ENCODE peak calls at places on chromosomes 5 and 9, in five cellular contexts. One of them, this sample, is unnamed.

GRCh38 chr5:174533127-174533453 is 191.3 kb upstream of the MSX2 start:
- DNase-seq in mucosa of descending colon: no peak
- DNase-seq in astrocyte of the spinal cord: no peak
- DNase-seq in cardiac fibroblast: no peak
- DNase-seq in astrocyte of the cerebellum: no peak
- DNase-seq in this sample: peak

GRCh38 chr5:96844476-96844990 is 31.8 kb upstream of the ERAP2 start:
- DNase-seq in mucosa of descending colon: no peak
- DNase-seq in astrocyte of the spinal cord: peak
- DNase-seq in cardiac fibroblast: no peak
- DNase-seq in astrocyte of the cerebellum: peak
- DNase-seq in this sample: peak

GRCh38 chr9:105344283-105344682 is 99.8 kb downstream of the SLC44A1 start:
- DNase-seq in mucosa of descending colon: no peak
- DNase-seq in astrocyte of the spinal cord: no peak
- DNase-seq in cardiac fibroblast: peak
- DNase-seq in astrocyte of the cerebellum: no peak
- DNase-seq in this sample: peak

GRCh38 chr5:171314728-171315385 is 5.8 kb downstream of the TLX3 start:
- DNase-seq in mucosa of descending colon: no peak
- DNase-seq in astrocyte of the spinal cord: peak
- DNase-seq in cardiac fibroblast: peak
- DNase-seq in astrocyte of the cerebellum: no peak
- DNase-seq in this sample: no peak

GRCh38 chr9:125632321-125633115 is 74.5 kb downstream of the MAPKAP1 start:
- DNase-seq in mucosa of descending colon: no peak
- DNase-seq in astrocyte of the spinal cord: no peak
- DNase-seq in cardiac fibroblast: no peak
- DNase-seq in astrocyte of the cerebellum: no peak
- DNase-seq in this sample: no peak

GRCh38 chr5:81337803-81338202 is 36.4 kb downstream of the ZCCHC9 start:
- DNase-seq in mucosa of descending colon: no peak
- DNase-seq in astrocyte of the spinal cord: no peak
- DNase-seq in cardiac fibroblast: no peak
- DNase-seq in astrocyte of the cerebellum: no peak
- DNase-seq in this sample: no peak

GRCh38 chr5:157994906-157995519 is 136.1 kb upstream of the CLINT1 start:
- DNase-seq in mucosa of descending colon: peak
- DNase-seq in astrocyte of the spinal cord: peak
- DNase-seq in cardiac fibroblast: peak
- DNase-seq in astrocyte of the cerebellum: peak
- DNase-seq in this sample: peak

GRCh38 chr5:175796536-175797499 is 74.6 kb upstream of the CPLX2 start:
- DNase-seq in mucosa of descending colon: peak
- DNase-seq in astrocyte of the spinal cord: peak
- DNase-seq in cardiac fibroblast: peak
- DNase-seq in astrocyte of the cerebellum: peak
- DNase-seq in this sample: peak

GRCh38 chr9:5843450-5844249 is 10.7 kb upstream of the ERMP1 start:
- DNase-seq in mucosa of descending colon: no peak
- DNase-seq in astrocyte of the spinal cord: peak
- DNase-seq in cardiac fibroblast: peak
- DNase-seq in astrocyte of the cerebellum: no peak
- DNase-seq in this sample: peak

GRCh38 chr9:3576358-3576757 is 50.6 kb upstream of the RFX3 start:
- DNase-seq in mucosa of descending colon: no peak
- DNase-seq in astrocyte of the spinal cord: no peak
- DNase-seq in cardiac fibroblast: peak
- DNase-seq in astrocyte of the cerebellum: no peak
- DNase-seq in this sample: no peak

GRCh38 chr9:3578786-3579185 is 53.0 kb upstream of the RFX3 start:
- DNase-seq in mucosa of descending colon: no peak
- DNase-seq in astrocyte of the spinal cord: peak
- DNase-seq in cardiac fibroblast: peak
- DNase-seq in astrocyte of the cerebellum: peak
- DNase-seq in this sample: peak
- H3K4me3 ChIP-seq in mucosa of descending colon: no peak
- H3K4me3 ChIP-seq in astrocyte of the spinal cord: no peak
- H3K4me3 ChIP-seq in cardiac fibroblast: no peak
- H3K4me3 ChIP-seq in astrocyte of the cerebellum: no peak
- H3K4me3 ChIP-seq in this sample: no peak

DNA sequence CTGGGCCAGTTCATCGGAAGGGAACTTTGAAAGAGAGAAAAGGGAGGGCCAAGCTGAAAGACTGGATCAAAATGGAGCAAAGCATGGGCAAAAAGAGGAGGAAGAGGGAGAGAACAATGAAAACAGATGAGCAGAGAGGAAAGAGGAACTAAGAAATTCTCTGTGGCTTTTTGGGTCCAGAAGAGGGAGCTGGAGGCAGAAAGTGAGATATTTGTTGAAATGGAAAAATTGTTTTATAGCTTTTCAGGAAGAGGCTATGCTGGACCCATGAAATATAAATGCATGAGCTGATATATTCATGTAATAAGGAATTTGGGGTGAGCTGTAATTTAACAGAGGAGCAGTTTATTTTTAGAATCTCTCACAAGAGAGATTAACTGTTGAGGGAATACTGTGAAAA is 457.3 kb downstream of the DMAC1 start:
- DNase-seq in mucosa of descending colon: no peak
- DNase-seq in astrocyte of the spinal cord: no peak
- DNase-seq in cardiac fibroblast: peak
- DNase-seq in astrocyte of the cerebellum: no peak
- DNase-seq in this sample: peak
- TF ChIP-seq CTCF in mucosa of descending colon: no peak
- TF ChIP-seq CTCF in astrocyte of the spinal cord: peak
- TF ChIP-seq CTCF in cardiac fibroblast: peak
- TF ChIP-seq CTCF in astrocyte of the cerebellum: peak
- TF ChIP-seq CTCF in this sample: peak

GRCh38 chr5:75331095-75332090 is 5.6 kb upstream of the HMGCR start:
- DNase-seq in mucosa of descending colon: no peak
- DNase-seq in astrocyte of the spinal cord: no peak
- DNase-seq in cardiac fibroblast: no peak
- DNase-seq in astrocyte of the cerebellum: no peak
- DNase-seq in this sample: no peak
- H3K4me3 ChIP-seq in mucosa of descending colon: no peak
- H3K4me3 ChIP-seq in astrocyte of the spinal cord: no peak
- H3K4me3 ChIP-seq in cardiac fibroblast: no peak
- H3K4me3 ChIP-seq in astrocyte of the cerebellum: no peak
- H3K4me3 ChIP-seq in this sample: no peak

GRCh38 chr5:173231996-173232498 is 3.0 kb downstream of the NKX2-5 start:
- DNase-seq in mucosa of descending colon: no peak
- DNase-seq in astrocyte of the spinal cord: no peak
- DNase-seq in cardiac fibroblast: no peak
- DNase-seq in astrocyte of the cerebellum: no peak
- DNase-seq in this sample: no peak

GRCh38 chr5:173233347-173234128 is 1.5 kb downstream of the NKX2-5 start:
- DNase-seq in mucosa of descending colon: no peak
- DNase-seq in astrocyte of the spinal cord: no peak
- DNase-seq in cardiac fibroblast: no peak
- DNase-seq in astrocyte of the cerebellum: no peak
- DNase-seq in this sample: no peak

GRCh38 chr5:173231381-173231766 is 3.6 kb downstream of the NKX2-5 start:
- DNase-seq in mucosa of descending colon: no peak
- DNase-seq in astrocyte of the spinal cord: no peak
- DNase-seq in cardiac fibroblast: no peak
- DNase-seq in astrocyte of the cerebellum: no peak
- DNase-seq in this sample: no peak

GRCh38 chr5:173234129-173234793 is 745 bp downstream of the NKX2-5 start:
- DNase-seq in mucosa of descending colon: no peak
- DNase-seq in astrocyte of the spinal cord: no peak
- DNase-seq in cardiac fibroblast: no peak
- DNase-seq in astrocyte of the cerebellum: no peak
- DNase-seq in this sample: no peak

DNA sequence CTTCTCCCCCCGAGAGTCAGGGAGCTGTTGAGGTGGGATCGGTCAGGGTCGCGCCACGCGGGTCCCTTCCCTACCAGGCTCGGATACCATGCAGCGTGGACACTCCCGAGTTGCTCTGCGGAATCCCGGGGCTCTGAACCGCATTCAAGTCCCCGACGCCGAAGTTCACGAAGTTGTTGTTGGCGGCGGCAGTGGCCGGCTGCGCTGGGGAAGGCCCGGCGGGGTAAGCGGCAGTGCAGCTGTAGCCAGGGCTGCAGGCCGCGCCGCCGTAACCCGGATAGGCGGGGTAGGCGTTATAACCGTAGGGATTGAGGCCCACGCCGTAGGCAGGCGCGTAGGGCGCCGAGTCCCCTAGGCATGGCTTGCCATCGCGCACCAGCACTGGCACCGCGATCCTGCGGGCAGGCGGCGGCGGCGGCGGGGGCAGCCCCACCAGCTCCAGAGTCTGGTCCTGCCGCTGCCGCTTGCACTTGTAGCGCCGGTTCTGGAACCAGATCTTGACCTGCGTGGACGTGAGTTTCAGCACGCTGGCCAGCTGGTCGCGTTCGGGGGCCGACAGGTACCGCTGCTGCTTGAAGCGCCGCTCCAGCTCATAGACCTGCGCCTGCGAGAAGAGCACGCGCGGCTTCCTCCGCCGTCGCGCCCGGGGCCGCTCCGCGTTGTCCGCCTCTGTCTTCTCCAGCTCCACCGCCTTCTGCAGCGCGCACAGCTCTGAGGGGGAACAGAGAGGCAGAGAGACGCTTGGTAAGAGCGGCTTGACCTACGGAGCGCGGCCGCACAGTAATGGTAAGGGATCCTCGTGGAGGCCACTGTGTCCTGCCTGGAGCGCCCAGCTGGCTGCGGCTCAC is 2.3 kb downstream of the NKX2-5 start:
- DNase-seq in mucosa of descending colon: no peak
- DNase-seq in astrocyte of the spinal cord: no peak
- DNase-seq in cardiac fibroblast: no peak
- DNase-seq in astrocyte of the cerebellum: no peak
- DNase-seq in this sample: no peak
- TF ChIP-seq CTCF in mucosa of descending colon: no peak
- TF ChIP-seq CTCF in astrocyte of the spinal cord: no peak
- TF ChIP-seq CTCF in cardiac fibroblast: no peak
- TF ChIP-seq CTCF in astrocyte of the cerebellum: no peak
- TF ChIP-seq CTCF in this sample: no peak

GRCh38 chr9:127927457-127928231 is 2.9 kb downstream of the PIP5KL1 start:
- DNase-seq in mucosa of descending colon: peak
- DNase-seq in astrocyte of the spinal cord: no peak
- DNase-seq in cardiac fibroblast: no peak
- DNase-seq in astrocyte of the cerebellum: no peak
- DNase-seq in this sample: no peak

GRCh38 chr9:127929044-127929979 is 1.3 kb downstream of the PIP5KL1 start:
- DNase-seq in mucosa of descending colon: no peak
- DNase-seq in astrocyte of the spinal cord: no peak
- DNase-seq in cardiac fibroblast: no peak
- DNase-seq in astrocyte of the cerebellum: no peak
- DNase-seq in this sample: no peak

GRCh38 chr9:127926961-127927456 is 3.6 kb downstream of the PIP5KL1 start:
- DNase-seq in mucosa of descending colon: no peak
- DNase-seq in astrocyte of the spinal cord: no peak
- DNase-seq in cardiac fibroblast: no peak
- DNase-seq in astrocyte of the cerebellum: no peak
- DNase-seq in this sample: no peak

GRCh38 chr9:127930298-127931091 is at the start of gene PIP5KL1:
- DNase-seq in mucosa of descending colon: peak
- DNase-seq in astrocyte of the spinal cord: peak
- DNase-seq in cardiac fibroblast: peak
- DNase-seq in astrocyte of the cerebellum: no peak
- DNase-seq in this sample: peak

DNA sequence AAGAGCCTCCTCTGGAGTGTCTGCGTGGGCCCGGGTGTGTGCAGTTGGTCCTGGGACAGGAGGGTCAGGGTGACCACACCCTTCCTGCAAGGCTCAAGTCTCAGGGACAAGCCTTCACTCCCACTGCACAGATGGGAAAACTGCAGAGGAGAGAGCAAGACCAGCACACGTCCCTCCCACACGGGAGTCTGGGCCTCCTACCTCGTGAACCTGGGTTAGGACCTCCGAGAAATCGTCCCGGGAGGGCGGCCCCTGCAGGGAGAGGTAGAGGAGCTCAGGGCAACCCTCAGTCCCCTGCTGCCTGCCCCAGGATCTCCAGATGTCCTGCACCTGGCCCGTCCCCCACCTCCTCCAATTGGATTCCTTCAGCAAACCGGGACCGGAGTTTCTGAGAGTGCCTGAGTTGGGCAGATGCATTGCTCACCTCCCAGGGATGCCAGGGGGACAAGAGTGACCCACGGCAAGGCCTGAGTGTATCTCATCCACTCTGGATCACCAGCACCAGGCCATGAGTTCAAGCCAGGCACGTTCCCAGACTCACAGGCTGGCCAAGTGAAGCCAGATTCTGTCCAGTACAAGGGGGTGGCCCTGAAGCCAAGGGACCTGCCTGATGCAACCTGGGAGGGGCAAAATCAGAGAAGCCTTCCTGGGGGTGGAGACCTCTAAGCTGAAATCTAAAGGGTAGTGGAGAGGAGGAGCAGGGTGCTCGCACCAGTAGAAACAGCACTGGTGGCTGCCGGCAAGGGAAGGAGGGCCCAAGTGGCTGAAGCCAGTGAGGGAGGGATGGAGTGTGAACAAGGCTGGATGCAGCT is 2.1 kb downstream of the PIP5KL1 start:
- DNase-seq in mucosa of descending colon: no peak
- DNase-seq in astrocyte of the spinal cord: no peak
- DNase-seq in cardiac fibroblast: no peak
- DNase-seq in astrocyte of the cerebellum: no peak
- DNase-seq in this sample: no peak
- H3K4me3 ChIP-seq in mucosa of descending colon: no peak
- H3K4me3 ChIP-seq in astrocyte of the spinal cord: no peak
- H3K4me3 ChIP-seq in cardiac fibroblast: no peak
- H3K4me3 ChIP-seq in astrocyte of the cerebellum: no peak
- H3K4me3 ChIP-seq in this sample: no peak

DNA sequence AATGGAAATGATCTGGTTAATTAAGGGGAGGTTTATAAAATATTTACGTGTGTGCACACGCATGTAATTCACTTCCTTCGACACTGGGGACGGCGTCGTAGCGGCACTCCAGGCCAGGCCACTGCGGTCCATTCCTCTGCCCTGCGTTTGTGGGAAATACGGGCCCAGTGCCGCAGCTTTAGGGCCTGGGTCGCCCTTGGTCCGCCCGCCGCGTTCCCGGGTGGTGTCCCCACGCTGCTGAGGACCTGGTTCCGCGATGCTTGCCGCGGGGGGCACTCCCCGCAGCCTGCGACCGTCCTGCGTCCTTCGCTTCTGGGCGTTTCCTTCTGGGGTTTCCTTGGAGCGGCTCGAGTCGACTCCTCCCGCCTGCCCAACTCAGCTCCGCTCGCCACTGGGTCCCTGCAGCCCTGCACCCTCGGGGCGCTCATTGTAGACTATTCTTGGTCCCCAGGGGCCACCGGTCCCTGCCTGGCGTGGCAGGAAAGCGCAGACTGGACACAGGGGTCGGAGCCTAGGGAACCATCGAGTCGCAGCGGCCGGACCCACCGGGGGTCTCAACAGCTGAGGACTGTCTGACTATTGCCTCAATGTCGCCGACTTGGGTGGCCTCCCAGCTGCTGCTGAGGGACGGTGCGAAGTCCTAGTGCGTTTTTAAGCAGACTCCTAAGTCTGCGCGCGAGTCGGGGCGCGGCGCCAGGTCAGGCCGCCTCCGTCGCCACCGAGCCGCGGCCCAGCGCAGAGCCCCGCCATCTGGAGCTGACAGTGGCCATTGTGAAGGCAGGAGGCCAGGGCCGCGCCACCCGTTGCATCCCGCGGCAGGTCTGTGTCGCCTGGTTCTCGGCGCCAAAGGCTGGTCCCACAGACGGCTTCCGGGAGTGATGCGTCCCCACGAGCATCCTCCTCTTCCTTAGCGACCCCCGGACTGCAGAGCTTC is 4.4 kb upstream of the IRX1 start:
- DNase-seq in mucosa of descending colon: no peak
- DNase-seq in astrocyte of the spinal cord: no peak
- DNase-seq in cardiac fibroblast: no peak
- DNase-seq in astrocyte of the cerebellum: no peak
- DNase-seq in this sample: no peak
- TF ChIP-seq CTCF in mucosa of descending colon: no peak
- TF ChIP-seq CTCF in astrocyte of the spinal cord: no peak
- TF ChIP-seq CTCF in cardiac fibroblast: no peak
- TF ChIP-seq CTCF in astrocyte of the cerebellum: peak
- TF ChIP-seq CTCF in this sample: no peak